ENCODE peak calls at places on chromosomes 2 and 18, in six cellular contexts. K is fibroblast of lung, C is aorta, N is tibial nerve, H is AG10803, F is GM12865. R is an unnamed sample.

GRCh38 chr18:35610724-35611123 is 29.2 kb downstream of the GALNT1 start:
- DNase-seq in K (no peak), C (no peak), N (no peak), H (no peak), F (no peak), R (no peak)

GRCh38 chr2:197209742-197210408 is 100.7 kb downstream of the ANKRD44 start:
- DNase-seq in K (peak), C (no peak), N (no peak), H (no peak), F (peak), R (no peak)

GRCh38 chr2:37827455-37827854 is 97.6 kb upstream of the RMDN2 start:
- DNase-seq in K (no peak), C (no peak), N (no peak), H (peak), F (no peak), R (no peak)

GRCh38 chr2:12567411-12567810 is 149.3 kb upstream of the TRIB2 start:
- DNase-seq in K (no peak), C (no peak), N (no peak), H (no peak), F (no peak), R (no peak)

GRCh38 chr2:231037731-231038482 is 584 bp downstream of the C2orf72 start:
- DNase-seq in K (no peak), C (no peak), N (no peak), H (no peak), F (peak), R (no peak)

GRCh38 chr18:78403371-78403770 is 576.2 kb upstream of the SALL3 start:
- DNase-seq in K (no peak), C (no peak), N (no peak), H (no peak), F (no peak), R (no peak)

GRCh38 chr2:25411281-25411680 is 69.6 kb upstream of the DNMT3A start:
- DNase-seq in K (no peak), C (no peak), N (no peak), H (no peak), F (peak), R (no peak)

GRCh38 chr2:109158237-109158636 is 29.2 kb downstream of the SH3RF3 start:
- DNase-seq in K (no peak), C (no peak), N (no peak), H (no peak), F (no peak), R (no peak)

GRCh38 chr2:204643326-204643725 is 98.1 kb downstream of the PARD3B start:
- DNase-seq in K (peak), C (no peak), N (no peak), H (peak), F (no peak), R (no peak)

DNA sequence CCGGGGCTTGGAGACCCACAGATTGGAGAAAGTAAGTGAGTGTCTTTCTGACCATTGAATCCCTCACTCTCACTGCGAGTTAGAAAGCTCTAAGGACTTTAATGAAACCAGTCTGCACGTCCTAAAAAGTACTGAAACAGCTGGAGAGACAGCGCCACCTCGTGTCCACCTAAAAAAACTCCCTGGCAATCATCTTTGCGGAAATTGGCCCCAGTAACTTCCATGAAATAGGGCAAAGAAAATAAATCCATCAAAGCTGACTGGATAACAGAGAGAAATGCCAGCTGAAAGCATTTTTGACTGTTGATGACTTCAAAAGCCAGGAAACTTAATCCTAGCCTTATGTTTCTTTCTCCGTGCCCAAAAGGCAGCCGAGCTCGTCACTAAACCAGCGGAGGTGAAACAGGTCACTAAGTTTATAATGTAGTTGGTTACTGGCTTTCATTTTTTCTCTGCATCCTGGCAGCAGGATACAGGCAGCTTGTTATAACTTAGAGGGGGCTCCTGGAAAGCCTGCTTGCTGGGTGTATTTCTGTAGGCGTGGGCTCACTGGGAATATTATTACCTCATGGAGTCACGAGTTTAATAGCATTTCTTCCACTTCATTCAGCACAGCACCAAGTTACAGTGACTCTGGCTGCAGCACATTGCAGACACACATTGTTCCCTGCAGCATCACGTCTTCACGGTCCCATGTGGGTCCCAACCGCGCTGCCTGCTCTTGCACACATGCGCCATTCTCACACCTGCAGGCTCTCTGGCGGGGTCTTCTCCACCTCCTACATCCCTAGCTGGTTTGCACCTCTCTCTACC is 266.5 kb downstream of the HRH4 start:
- DNase-seq in K (peak), C (peak), N (peak), H (peak), F (peak), R (peak)
- H3K4me3 ChIP-seq in K (peak), C (peak), N (peak), H (peak), F (no peak), R (peak)

GRCh38 chr2:100411841-100412292 is 5.6 kb downstream of the CHST10 start:
- DNase-seq in K (no peak), C (peak), N (no peak), H (no peak), F (no peak), R (no peak)
- H3K4me3 ChIP-seq in K (no peak), C (no peak), N (no peak), H (no peak), F (no peak), R (no peak)

DNA sequence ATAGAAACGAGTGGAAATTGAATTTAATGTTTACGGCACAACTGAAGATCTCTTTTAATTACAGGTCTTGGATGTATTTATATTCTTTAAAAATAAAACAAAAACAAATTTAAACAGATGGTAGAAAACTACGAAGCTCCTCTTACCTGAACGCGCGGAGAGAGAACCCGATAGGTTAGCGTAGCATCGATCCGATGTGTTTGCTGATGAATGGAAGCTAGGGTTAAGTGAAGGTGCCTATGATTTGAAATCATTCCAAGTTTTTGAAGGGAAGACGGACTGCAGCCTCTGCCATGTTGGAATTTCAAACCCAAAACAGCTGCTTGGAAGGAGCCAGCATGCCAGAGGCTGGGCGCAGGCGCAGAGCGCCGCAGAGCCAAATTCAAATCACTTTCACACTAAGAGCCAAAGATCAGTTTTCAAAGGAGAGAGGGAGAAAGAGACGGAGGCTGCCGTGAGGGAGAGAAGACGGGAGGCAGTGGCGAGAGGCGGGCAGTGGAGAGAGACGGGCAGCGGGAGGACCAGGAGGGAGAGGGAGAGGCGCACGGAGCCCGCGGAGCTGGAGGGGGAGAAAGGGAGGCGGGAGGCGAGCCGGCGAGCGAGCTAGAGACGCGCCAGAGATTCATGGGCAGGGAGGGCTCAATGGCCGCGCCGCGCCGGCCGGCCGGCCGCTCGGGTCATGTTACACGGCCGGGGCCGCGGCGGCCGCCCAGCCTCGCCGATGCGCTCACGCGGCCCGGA is at the start of gene FIGN:
- DNase-seq in K (peak), C (peak), N (peak), H (peak), F (no peak), R (peak)
- H3K4me3 ChIP-seq in K (peak), C (peak), N (peak), H (peak), F (no peak), R (peak)

DNA sequence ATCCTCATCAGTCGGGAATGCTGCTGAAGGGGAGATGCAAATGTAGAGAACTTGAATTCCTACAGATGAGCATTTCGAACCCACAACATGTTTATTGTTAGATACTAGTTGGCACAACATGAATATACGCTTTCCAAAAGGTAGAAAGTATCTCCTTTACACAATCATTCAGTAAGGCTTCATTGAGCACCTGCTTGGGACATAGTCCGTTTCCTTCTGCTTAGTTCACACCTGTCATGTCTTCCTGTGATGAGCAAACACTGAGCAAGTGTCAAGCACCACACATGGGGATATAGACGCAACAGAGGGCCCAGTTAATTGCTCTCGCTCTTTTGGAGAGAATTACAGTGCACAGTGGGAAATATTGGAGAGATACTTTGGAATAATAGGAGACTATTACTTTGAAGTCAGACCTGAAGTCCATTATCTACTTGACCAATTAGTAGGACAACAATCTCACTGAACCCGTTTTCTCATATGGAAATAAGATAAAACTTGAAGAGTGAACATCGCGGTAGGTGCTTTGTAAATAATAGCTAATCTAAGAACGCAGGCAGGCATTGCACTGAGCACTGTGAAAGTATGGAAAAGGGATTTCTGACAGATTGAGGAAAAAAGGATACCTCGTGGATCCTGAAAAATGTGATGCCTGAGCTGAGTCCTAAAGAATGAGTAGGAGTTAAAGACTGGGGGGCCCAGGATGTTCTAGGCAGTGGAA is 1.2 kb downstream of the CPSF3 start:
- DNase-seq in K (no peak), C (no peak), N (no peak), H (no peak), F (peak), R (no peak)
- H3K4me3 ChIP-seq in K (peak), C (peak), N (peak), H (peak), F (peak), R (peak)

GRCh38 chr18:24518596-24518995 is 58.2 kb downstream of the HRH4 start:
- DNase-seq in K (no peak), C (no peak), N (no peak), H (no peak), F (no peak), R (no peak)
- H3K4me3 ChIP-seq in K (no peak), C (no peak), N (no peak), H (no peak), F (no peak), R (no peak)

DNA sequence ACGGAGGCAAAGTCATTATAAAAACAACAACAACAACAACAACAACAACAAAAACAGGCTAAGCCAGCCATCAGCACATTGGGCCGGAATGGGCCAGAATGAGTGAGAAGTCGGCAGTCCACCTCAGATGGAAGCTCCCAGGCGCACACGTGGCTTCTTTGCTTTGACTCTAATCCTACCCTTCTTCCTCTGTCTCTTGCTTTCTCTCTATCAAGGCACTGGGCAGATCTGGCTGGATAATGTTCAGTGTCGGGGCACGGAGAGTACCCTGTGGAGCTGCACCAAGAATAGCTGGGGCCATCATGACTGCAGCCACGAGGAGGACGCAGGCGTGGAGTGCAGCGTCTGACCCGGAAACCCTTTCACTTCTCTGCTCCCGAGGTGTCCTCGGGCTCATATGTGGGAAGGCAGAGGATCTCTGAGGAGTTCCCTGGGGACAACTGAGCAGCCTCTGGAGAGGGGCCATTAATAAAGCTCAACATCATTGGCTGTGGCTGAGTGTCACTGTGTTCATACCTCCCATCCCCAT is 52.2 kb downstream of the MARCO start:
- DNase-seq in K (no peak), C (no peak), N (no peak), H (no peak), F (no peak), R (no peak)
- H3K4me3 ChIP-seq in K (no peak), C (no peak), N (no peak), H (no peak), F (no peak), R (no peak)

DNA sequence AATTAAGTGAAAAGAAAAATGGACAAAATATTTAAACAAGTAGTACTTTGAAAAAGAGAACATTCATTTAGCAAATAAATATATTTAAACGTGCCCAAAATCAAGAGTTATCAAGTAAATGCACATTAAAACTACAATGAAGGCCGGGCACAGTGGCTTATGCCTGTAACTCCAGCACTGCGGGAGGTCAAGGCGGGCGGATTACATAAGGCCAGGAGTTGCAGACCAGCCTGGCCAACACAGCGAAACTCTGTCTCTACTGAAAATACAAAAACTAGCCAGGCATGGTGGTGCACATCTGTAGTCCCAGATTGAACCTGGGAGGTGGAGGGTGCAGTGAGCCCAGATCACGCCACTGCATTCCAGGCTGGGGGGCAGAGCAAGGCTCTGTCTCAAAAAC is 9.8 kb downstream of the STAM2 start:
- DNase-seq in K (no peak), C (no peak), N (no peak), H (no peak), F (no peak), R (no peak)
- H3K4me3 ChIP-seq in K (no peak), C (no peak), N (no peak), H (no peak), F (no peak), R (no peak)